ENCODE peak calls at places on chromosomes 2 and 18, in eight cellular contexts. One of them, this sample, is unnamed.

GRCh38 chr2:180675170-180675569 is 305.2 kb upstream of the UBE2E3 start:
- DNase-seq in CD8-positive, alpha-beta T cell: no peak
- DNase-seq in bronchial epithelial cell: peak; percentile 56
- DNase-seq in PC-9: no peak
- DNase-seq in thoracic aorta: no peak
- DNase-seq in breast epithelium: no peak
- DNase-seq in GM06990: no peak
- DNase-seq in thyroid gland: no peak
- DNase-seq in this sample: no peak

GRCh38 chr18:33826151-33826550 is 248.1 kb downstream of the ASXL3 start:
- DNase-seq in GM06990: no peak
- DNase-seq in thyroid gland: no peak
- DNase-seq in thoracic aorta: no peak
- DNase-seq in PC-9: no peak
- DNase-seq in CD8-positive, alpha-beta T cell: no peak
- DNase-seq in bronchial epithelial cell: no peak
- DNase-seq in breast epithelium: no peak
- DNase-seq in this sample: no peak

GRCh38 chr2:175401956-175402469 is 220.5 kb upstream of the ATP5MC3 start:
- DNase-seq in thyroid gland: no peak
- DNase-seq in GM06990: no peak
- DNase-seq in thoracic aorta: no peak
- DNase-seq in breast epithelium: no peak
- DNase-seq in bronchial epithelial cell: no peak
- DNase-seq in CD8-positive, alpha-beta T cell: no peak
- DNase-seq in PC-9: no peak
- DNase-seq in this sample: no peak

GRCh38 chr18:54267688-54268087 is 1.6 kb upstream of the POLI start:
- DNase-seq in bronchial epithelial cell: no peak
- DNase-seq in thoracic aorta: no peak
- DNase-seq in thyroid gland: no peak
- DNase-seq in PC-9: no peak
- DNase-seq in CD8-positive, alpha-beta T cell: no peak
- DNase-seq in GM06990: no peak
- DNase-seq in breast epithelium: no peak
- DNase-seq in this sample: no peak

GRCh38 chr2:75476778-75477177 is 84.0 kb downstream of the EVA1A start:
- DNase-seq in CD8-positive, alpha-beta T cell: no peak
- DNase-seq in bronchial epithelial cell: peak; percentile 65
- DNase-seq in breast epithelium: no peak
- DNase-seq in thoracic aorta: no peak
- DNase-seq in thyroid gland: no peak
- DNase-seq in GM06990: peak; percentile 9
- DNase-seq in PC-9: no peak
- DNase-seq in this sample: no peak

GRCh38 chr2:181623159-181623558 is 33.7 kb downstream of the CERKL start:
- DNase-seq in bronchial epithelial cell: peak; percentile 5
- DNase-seq in CD8-positive, alpha-beta T cell: no peak
- DNase-seq in thyroid gland: no peak
- DNase-seq in PC-9: no peak
- DNase-seq in GM06990: no peak
- DNase-seq in breast epithelium: no peak
- DNase-seq in thoracic aorta: no peak
- DNase-seq in this sample: no peak

GRCh38 chr2:209771474-209772292 is at the start of gene UNC80:
- DNase-seq in thyroid gland: peak; percentile 80
- DNase-seq in PC-9: peak; percentile 14
- DNase-seq in thoracic aorta: no peak
- DNase-seq in breast epithelium: peak; percentile 31
- DNase-seq in GM06990: no peak
- DNase-seq in CD8-positive, alpha-beta T cell: no peak
- DNase-seq in bronchial epithelial cell: peak; percentile 18
- DNase-seq in this sample: no peak

GRCh38 chr2:238145851-238146250 is 7.4 kb downstream of the KLHL30 start:
- DNase-seq in CD8-positive, alpha-beta T cell: no peak
- DNase-seq in thoracic aorta: no peak
- DNase-seq in bronchial epithelial cell: no peak
- DNase-seq in thyroid gland: no peak
- DNase-seq in GM06990: no peak
- DNase-seq in breast epithelium: no peak
- DNase-seq in PC-9: peak; percentile 90
- DNase-seq in this sample: no peak

GRCh38 chr2:109582928-109583895 is 30.6 kb downstream of the SEPTIN10 start:
- DNase-seq in bronchial epithelial cell: no peak
- DNase-seq in GM06990: no peak
- DNase-seq in PC-9: no peak
- DNase-seq in thoracic aorta: no peak
- DNase-seq in CD8-positive, alpha-beta T cell: no peak
- DNase-seq in breast epithelium: no peak
- DNase-seq in thyroid gland: no peak
- DNase-seq in this sample: no peak

GRCh38 chr2:60549250-60550150 is 4.0 kb downstream of the BCL11A start:
- DNase-seq in CD8-positive, alpha-beta T cell: no peak
- DNase-seq in GM06990: peak; percentile 77
- DNase-seq in thyroid gland: peak; percentile 32
- DNase-seq in bronchial epithelial cell: no peak
- DNase-seq in PC-9: no peak
- DNase-seq in breast epithelium: no peak
- DNase-seq in thoracic aorta: no peak
- DNase-seq in this sample: no peak

GRCh38 chr18:13463526-13463925 is 245.0 kb downstream of the LDLRAD4 start:
- DNase-seq in GM06990: no peak
- DNase-seq in CD8-positive, alpha-beta T cell: no peak
- DNase-seq in bronchial epithelial cell: no peak
- DNase-seq in thoracic aorta: no peak
- DNase-seq in breast epithelium: no peak
- DNase-seq in thyroid gland: no peak
- DNase-seq in PC-9: no peak
- DNase-seq in this sample: no peak

GRCh38 chr2:209389124-209389523 is 34.7 kb upstream of the MAP2 start:
- DNase-seq in GM06990: no peak
- DNase-seq in breast epithelium: no peak
- DNase-seq in PC-9: no peak
- DNase-seq in bronchial epithelial cell: no peak
- DNase-seq in thoracic aorta: no peak
- DNase-seq in CD8-positive, alpha-beta T cell: no peak
- DNase-seq in thyroid gland: no peak
- DNase-seq in this sample: no peak

GRCh38 chr2:145096582-145096981 is 576.7 kb upstream of the ZEB2 start:
- DNase-seq in thyroid gland: no peak
- DNase-seq in breast epithelium: no peak
- DNase-seq in bronchial epithelial cell: peak; percentile 65
- DNase-seq in CD8-positive, alpha-beta T cell: no peak
- DNase-seq in thoracic aorta: no peak
- DNase-seq in PC-9: no peak
- DNase-seq in GM06990: no peak
- DNase-seq in this sample: no peak

GRCh38 chr2:657766-658165 is 19.4 kb downstream of the TMEM18 start:
- DNase-seq in thoracic aorta: no peak
- DNase-seq in CD8-positive, alpha-beta T cell: no peak
- DNase-seq in bronchial epithelial cell: no peak
- DNase-seq in thyroid gland: no peak
- DNase-seq in PC-9: no peak
- DNase-seq in GM06990: no peak
- DNase-seq in breast epithelium: no peak
- DNase-seq in this sample: no peak

GRCh38 chr2:189613077-189613636 is 32.6 kb upstream of the SLC40A1 start:
- DNase-seq in CD8-positive, alpha-beta T cell: no peak
- DNase-seq in GM06990: no peak
- DNase-seq in thoracic aorta: no peak
- DNase-seq in bronchial epithelial cell: peak; percentile 94
- DNase-seq in PC-9: peak; percentile 13
- DNase-seq in breast epithelium: no peak
- DNase-seq in thyroid gland: peak; percentile 37
- DNase-seq in this sample: peak; percentile 67

GRCh38 chr18:8959551-8960135 is 142.9 kb upstream of the NDUFV2 start:
- DNase-seq in PC-9: no peak
- DNase-seq in thyroid gland: no peak
- DNase-seq in GM06990: no peak
- DNase-seq in thoracic aorta: no peak
- DNase-seq in CD8-positive, alpha-beta T cell: no peak
- DNase-seq in bronchial epithelial cell: no peak
- DNase-seq in breast epithelium: no peak
- DNase-seq in this sample: no peak

GRCh38 chr2:47724221-47724981 is 58.5 kb upstream of the MSH6 start:
- DNase-seq in thoracic aorta: no peak
- DNase-seq in GM06990: peak; percentile 92
- DNase-seq in breast epithelium: no peak
- DNase-seq in thyroid gland: peak; percentile 4
- DNase-seq in bronchial epithelial cell: peak; percentile 58
- DNase-seq in PC-9: no peak
- DNase-seq in CD8-positive, alpha-beta T cell: no peak
- DNase-seq in this sample: no peak

GRCh38 chr2:132606649-132607048 is 63.4 kb downstream of the LYPD1 start:
- DNase-seq in GM06990: no peak
- DNase-seq in thyroid gland: no peak
- DNase-seq in PC-9: no peak
- DNase-seq in bronchial epithelial cell: no peak
- DNase-seq in CD8-positive, alpha-beta T cell: no peak
- DNase-seq in breast epithelium: no peak
- DNase-seq in thoracic aorta: no peak
- DNase-seq in this sample: no peak

GRCh38 chr2:144523606-144524131 is 3.8 kb upstream of the ZEB2 start:
- DNase-seq in thoracic aorta: no peak
- DNase-seq in PC-9: no peak
- DNase-seq in CD8-positive, alpha-beta T cell: no peak
- DNase-seq in GM06990: no peak
- DNase-seq in thyroid gland: no peak
- DNase-seq in breast epithelium: no peak
- DNase-seq in bronchial epithelial cell: no peak
- DNase-seq in this sample: no peak

GRCh38 chr2:2647156-2647555 is 316.1 kb upstream of the MYT1L start:
- DNase-seq in bronchial epithelial cell: peak; percentile 89
- DNase-seq in PC-9: no peak
- DNase-seq in GM06990: no peak
- DNase-seq in thoracic aorta: no peak
- DNase-seq in CD8-positive, alpha-beta T cell: no peak
- DNase-seq in thyroid gland: no peak
- DNase-seq in breast epithelium: no peak
- DNase-seq in this sample: no peak

GRCh38 chr18:8982416-8983183 is 119.9 kb upstream of the NDUFV2 start:
- DNase-seq in CD8-positive, alpha-beta T cell: no peak
- DNase-seq in thyroid gland: no peak
- DNase-seq in bronchial epithelial cell: peak; percentile 74
- DNase-seq in PC-9: peak; percentile 59
- DNase-seq in thoracic aorta: no peak
- DNase-seq in GM06990: no peak
- DNase-seq in breast epithelium: peak; percentile 31
- DNase-seq in this sample: no peak

GRCh38 chr2:157504623-157505022 is 60.7 kb upstream of the CYTIP start:
- DNase-seq in thoracic aorta: no peak
- DNase-seq in PC-9: no peak
- DNase-seq in bronchial epithelial cell: no peak
- DNase-seq in breast epithelium: no peak
- DNase-seq in CD8-positive, alpha-beta T cell: no peak
- DNase-seq in GM06990: no peak
- DNase-seq in thyroid gland: no peak
- DNase-seq in this sample: no peak

GRCh38 chr2:157508676-157509075 is 64.8 kb upstream of the CYTIP start:
- DNase-seq in thoracic aorta: no peak
- DNase-seq in bronchial epithelial cell: peak; percentile 18
- DNase-seq in thyroid gland: no peak
- DNase-seq in CD8-positive, alpha-beta T cell: no peak
- DNase-seq in breast epithelium: no peak
- DNase-seq in GM06990: no peak
- DNase-seq in PC-9: no peak
- DNase-seq in this sample: no peak

DNA sequence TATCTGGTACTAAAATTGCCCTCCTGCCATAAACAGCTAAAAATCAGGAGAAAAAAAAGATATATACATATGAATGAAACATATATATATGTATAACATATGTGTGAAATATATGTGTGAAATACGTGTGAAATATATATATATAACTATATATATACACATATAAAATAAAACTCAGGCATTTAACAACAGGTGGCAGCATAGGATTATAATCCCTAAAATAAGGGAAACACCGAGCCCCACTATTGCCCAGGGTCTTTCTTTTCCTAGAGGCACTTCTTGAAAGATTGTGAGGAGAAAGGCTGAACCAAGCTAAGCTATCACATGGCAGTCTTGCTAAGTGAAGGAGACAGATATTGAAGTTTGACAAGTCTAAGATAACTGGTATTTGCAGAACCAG is 65.9 kb upstream of the CYTIP start:
- DNase-seq in breast epithelium: no peak
- DNase-seq in CD8-positive, alpha-beta T cell: no peak
- DNase-seq in thyroid gland: no peak
- DNase-seq in thoracic aorta: no peak
- DNase-seq in GM06990: no peak
- DNase-seq in PC-9: no peak
- DNase-seq in bronchial epithelial cell: no peak
- DNase-seq in this sample: no peak
- TF ChIP-seq CTCF in breast epithelium: no peak
- TF ChIP-seq CTCF in CD8-positive, alpha-beta T cell: no peak
- TF ChIP-seq CTCF in thyroid gland: no peak
- TF ChIP-seq CTCF in thoracic aorta: no peak
- TF ChIP-seq CTCF in GM06990: no peak
- TF ChIP-seq CTCF in PC-9: no peak
- TF ChIP-seq CTCF in bronchial epithelial cell: no peak
- TF ChIP-seq CTCF in this sample: peak; percentile 25

GRCh38 chr2:110978148-110978547 is 142.6 kb upstream of the BCL2L11 start:
- DNase-seq in thyroid gland: no peak
- DNase-seq in GM06990: no peak
- DNase-seq in thoracic aorta: no peak
- DNase-seq in CD8-positive, alpha-beta T cell: no peak
- DNase-seq in breast epithelium: no peak
- DNase-seq in PC-9: no peak
- DNase-seq in bronchial epithelial cell: no peak
- DNase-seq in this sample: no peak
- H3K27me3 ChIP-seq in thyroid gland: no peaks in the 10 kb centered on the region
- H3K27me3 ChIP-seq in GM06990: peaks cover 2% of the 10 kb centered on the region
- H3K27me3 ChIP-seq in thoracic aorta: no peaks in the 10 kb centered on the region
- H3K27me3 ChIP-seq in CD8-positive, alpha-beta T cell: no peaks in the 10 kb centered on the region
- H3K27me3 ChIP-seq in breast epithelium: no peaks in the 10 kb centered on the region
- H3K27me3 ChIP-seq in PC-9: no peaks in the 10 kb centered on the region
- H3K27me3 ChIP-seq in bronchial epithelial cell: no peaks in the 10 kb centered on the region
- H3K27me3 ChIP-seq in this sample: no peaks in the 10 kb centered on the region

DNA sequence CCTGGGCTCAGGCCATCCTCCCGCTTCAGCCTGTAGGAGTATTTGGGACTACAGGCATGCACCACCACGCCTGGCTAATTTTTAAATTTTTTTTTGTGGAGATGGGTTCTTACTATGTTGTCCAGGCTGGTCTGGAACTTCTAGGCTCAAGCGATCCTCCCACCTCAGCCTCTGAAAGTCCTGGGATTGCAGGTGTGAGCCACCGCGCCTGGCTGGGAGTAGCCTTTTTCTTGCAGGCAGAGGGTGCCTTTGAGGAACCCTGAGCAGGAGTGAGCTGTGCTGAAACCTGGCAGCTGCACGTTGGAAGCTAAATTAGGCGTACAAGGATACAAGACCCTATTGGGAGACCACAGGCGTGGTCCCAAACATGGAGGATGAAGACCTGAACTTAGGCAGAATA is 8.0 kb downstream of the CTDSP1 start:
- DNase-seq in thyroid gland: no peak
- DNase-seq in PC-9: no peak
- DNase-seq in CD8-positive, alpha-beta T cell: no peak
- DNase-seq in thoracic aorta: no peak
- DNase-seq in bronchial epithelial cell: no peak
- DNase-seq in GM06990: no peak
- DNase-seq in breast epithelium: no peak
- DNase-seq in this sample: no peak
- TF ChIP-seq CTCF in thyroid gland: no peak
- TF ChIP-seq CTCF in PC-9: no peak
- TF ChIP-seq CTCF in CD8-positive, alpha-beta T cell: no peak
- TF ChIP-seq CTCF in thoracic aorta: no peak
- TF ChIP-seq CTCF in bronchial epithelial cell: no peak
- TF ChIP-seq CTCF in GM06990: no peak
- TF ChIP-seq CTCF in breast epithelium: no peak
- TF ChIP-seq CTCF in this sample: no peak

GRCh38 chr2:219009294-219009693 is 16.1 kb upstream of the CRYBA2 start:
- DNase-seq in breast epithelium: no peak
- DNase-seq in bronchial epithelial cell: no peak
- DNase-seq in thyroid gland: no peak
- DNase-seq in CD8-positive, alpha-beta T cell: no peak
- DNase-seq in GM06990: no peak
- DNase-seq in PC-9: no peak
- DNase-seq in thoracic aorta: no peak
- DNase-seq in this sample: no peak
- H3K27me3 ChIP-seq in breast epithelium: no peaks in the 10 kb centered on the region
- H3K27me3 ChIP-seq in bronchial epithelial cell: no peaks in the 10 kb centered on the region
- H3K27me3 ChIP-seq in thyroid gland: peaks cover 1% of the 10 kb centered on the region
- H3K27me3 ChIP-seq in CD8-positive, alpha-beta T cell: peaks cover under 1% of the 10 kb centered on the region
- H3K27me3 ChIP-seq in GM06990: no peaks in the 10 kb centered on the region
- H3K27me3 ChIP-seq in PC-9: peaks cover 16% of the 10 kb centered on the region
- H3K27me3 ChIP-seq in thoracic aorta: peaks cover 2% of the 10 kb centered on the region
- H3K27me3 ChIP-seq in this sample: no peaks in the 10 kb centered on the region

This sample was measured in right atrium auricular region.